ENCODE peak calls at places on chromosomes 11 and 22, in nine cellular contexts. B is tibial artery, L is PC-3, V is endothelial cell of umbilical vein, T is endothelial cell, S is heart right ventricle, D is AG04449, C is mammary epithelial cell, N is fibroblast of lung. G is an unnamed sample.

GRCh38 chr11:36097219-36097650 is 153.4 kb downstream of the LDLRAD3 start:
- DNase-seq in V (no peak), C (no peak), D (no peak), S (no peak), T (no peak), B (no peak), L (peak; percentile 14), N (no peak), G (no peak)

GRCh38 chr11:45233121-45233803 is 52.9 kb downstream of the SYT13 start:
- DNase-seq in V (peak; percentile 52), B (peak; percentile 67), T (peak; percentile 87), N (peak; percentile 34), D (no peak), S (peak; percentile 71), L (peak; percentile 70), C (peak; percentile 42), G (peak; percentile 55)

GRCh38 chr11:422249-422656 is 7.5 kb upstream of the SIGIRR start:
- DNase-seq in T (no peak), S (no peak), D (no peak), N (no peak), C (no peak), V (no peak), L (no peak), B (no peak), G (no peak)

GRCh38 chr22:24938741-24939341 is 7.7 kb downstream of the LHFPL7 start:
- DNase-seq in D (no peak), T (peak; percentile 51), L (peak; percentile 72), C (peak; percentile 48), B (no peak), N (peak; percentile 25), S (no peak), V (peak; percentile 43), G (peak; percentile 39)

GRCh38 chr22:22770280-22770871 is 117.2 kb upstream of the IGLL5 start:
- DNase-seq in C (peak; percentile 10), V (peak; percentile 48), L (peak; percentile 64), B (no peak), N (peak; percentile 4), T (peak; percentile 76), D (no peak), S (peak; percentile 30), G (peak; percentile 34)

GRCh38 chr11:34238533-34238932 is 119.3 kb downstream of the ABTB2 start:
- DNase-seq in V (no peak), T (no peak), N (peak; percentile 36), C (no peak), L (no peak), S (no peak), B (no peak), D (no peak), G (peak; percentile 63)

GRCh38 chr11:134034496-134035381 is 34.1 kb upstream of the JAM3 start:
- DNase-seq in D (no peak), C (peak; percentile 44), S (no peak), B (no peak), T (no peak), L (peak; percentile 17), N (peak; percentile 22), V (no peak), G (no peak)

GRCh38 chr22:28141614-28142013 is 222.6 kb upstream of the PITPNB start:
- DNase-seq in S (no peak), L (peak; percentile 8), V (no peak), C (peak; percentile 66), T (no peak), N (peak; percentile 92), D (peak; percentile 40), B (no peak), G (peak; percentile 83)

GRCh38 chr11:73058989-73059674 is 83.0 kb downstream of the FCHSD2 start:
- DNase-seq in B (no peak), T (no peak), C (no peak), D (no peak), V (no peak), L (no peak), S (no peak), N (no peak), G (no peak)

GRCh38 chr11:85776951-85777602 is 33.9 kb downstream of the SYTL2 start:
- DNase-seq in C (peak; percentile 66), T (no peak), N (no peak), B (no peak), S (no peak), D (no peak), L (no peak), V (no peak), G (no peak)

GRCh38 chr11:33013706-33014105 is 2.0 kb upstream of the DEPDC7 start:
- DNase-seq in L (no peak), B (no peak), S (no peak), T (no peak), C (no peak), V (no peak), D (no peak), N (no peak), G (no peak)

GRCh38 chr11:130561441-130561881 is 113.0 kb downstream of the ADAMTS15 start:
- DNase-seq in D (no peak), L (peak; percentile 22), V (no peak), T (no peak), S (no peak), B (no peak), C (no peak), N (peak; percentile 59), G (peak; percentile 56)

GRCh38 chr22:19120829-19121630 is 1.2 kb downstream of the DGCR2 start:
- DNase-seq in C (peak; percentile 75), L (peak; percentile 76), D (no peak), S (no peak), V (no peak), B (no peak), N (peak; percentile 67), T (no peak), G (peak; percentile 40)

DNA sequence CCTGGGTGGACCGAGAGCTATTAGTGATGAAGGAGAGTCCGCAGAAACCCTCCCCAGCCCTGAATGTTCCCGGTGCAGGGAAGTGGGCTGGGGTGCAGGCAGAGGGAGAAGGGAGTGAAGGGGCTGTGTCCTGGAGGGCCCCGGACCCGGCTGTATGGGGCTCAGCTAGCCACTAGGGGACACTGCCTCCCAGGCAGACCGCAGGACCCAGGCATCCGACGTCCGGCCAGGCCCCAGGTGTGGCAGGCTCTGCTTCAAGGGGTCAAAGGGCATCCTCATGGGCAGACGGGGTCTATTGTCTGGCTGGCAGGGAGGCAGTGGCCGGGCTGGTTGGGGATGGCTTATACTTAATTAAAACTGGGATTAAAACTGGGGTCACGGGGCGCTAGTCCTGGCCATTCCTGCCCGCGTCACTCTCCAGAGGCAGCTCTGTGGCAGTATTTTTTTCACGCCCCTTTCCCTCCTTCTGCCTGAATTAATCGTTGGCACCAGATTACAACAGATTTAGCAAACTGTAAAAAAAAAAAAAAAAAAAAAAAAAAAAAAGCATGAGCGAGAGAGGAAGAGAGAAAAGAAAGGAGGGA is 5.0 kb downstream of the FLRT1 start:
- DNase-seq in N (no peak), T (no peak), V (no peak), L (no peak), B (no peak), S (no peak), C (no peak), D (no peak), G (no peak)
- TF ChIP-seq CTCF in N (peak; percentile 44), T (no peak), V (peak; percentile 36), L (peak; percentile 59), B (no peak), S (peak; percentile 36), C (peak; percentile 33), D (peak; percentile 51), G (peak; percentile 24)

GRCh38 chr11:117836077-117836960 is 11.8 kb upstream of the FXYD2 start:
- DNase-seq in V (no peak), L (no peak), D (no peak), C (no peak), T (no peak), N (no peak), B (peak; percentile 26), S (no peak), G (no peak)
- TF ChIP-seq CTCF in V (no peak), L (no peak), D (no peak), C (no peak), T (no peak), N (no peak), B (no peak), S (no peak), G (no peak)

DNA sequence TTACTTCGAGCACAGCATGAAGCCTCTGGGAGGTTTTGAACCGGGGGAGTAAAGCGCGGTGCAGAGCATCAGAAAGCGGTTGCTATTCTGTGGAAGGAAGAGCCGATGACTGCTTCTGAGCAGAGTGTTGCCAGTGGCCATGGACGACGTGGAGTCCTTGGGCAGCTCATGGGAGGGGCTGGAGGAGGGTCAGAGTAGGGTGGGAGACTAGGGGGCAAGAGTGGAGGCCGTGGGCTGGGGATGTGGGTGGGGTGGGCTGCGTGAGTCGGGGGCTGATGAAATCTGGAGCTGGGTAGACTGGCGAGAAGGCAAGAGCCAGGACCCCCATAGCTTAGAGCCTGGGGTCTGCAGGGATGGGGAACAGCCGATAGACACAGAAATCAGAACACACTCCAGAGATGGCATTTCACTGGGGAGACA is 40.2 kb downstream of the TBC1D22A start:
- DNase-seq in T (no peak), N (no peak), L (no peak), S (no peak), V (no peak), D (no peak), B (no peak), C (no peak), G (no peak)
- TF ChIP-seq CTCF in T (no peak), N (no peak), L (no peak), S (no peak), V (no peak), D (no peak), B (no peak), C (no peak), G (no peak)

GRCh38 chr11:10544491-10545470 is 3.8 kb upstream of the RNF141 start:
- DNase-seq in T (no peak), B (no peak), V (no peak), L (no peak), D (no peak), N (no peak), C (no peak), S (no peak), G (no peak)
- TF ChIP-seq CTCF in T (no peak), B (no peak), V (no peak), L (no peak), D (no peak), N (no peak), C (no peak), S (no peak), G (no peak)

G was measured in fibroblast of mammary gland.